ENCODE peak calls at places on chromosomes 5 and 9, in four cellular contexts. X is stimulated activated CD8-positive, alpha-beta memory T cell treated with anti-CD3 and anti-CD28 coated beads, Interleukin-7, amount 100 ng/mL, for 1 hour; N is NCI-H460; K is astrocyte of the spinal cord. T is an unnamed sample.

GRCh38 chr5:139882961-139883539 is 87.4 kb downstream of the PSD2 start:
- DNase-seq in X (no peak), N (no peak), K (no peak), T (no peak)

GRCh38 chr9:92614763-92615441 is 55.0 kb downstream of the IPPK start:
- DNase-seq in X (no peak), N (no peak), K (no peak), T (no peak)

GRCh38 chr5:99032234-99033013 is 103.6 kb upstream of the CHD1 start:
- DNase-seq in X (no peak), N (peak; percentile 76), K (peak; percentile 83), T (peak; percentile 17)

GRCh38 chr5:142290574-142291299 is 34.1 kb downstream of the SPRY4 start:
- DNase-seq in X (no peak), N (no peak), K (peak; percentile 35), T (no peak)

GRCh38 chr5:158435161-158435616 is 576.2 kb upstream of the CLINT1 start:
- DNase-seq in X (no peak), N (no peak), K (no peak), T (no peak)

GRCh38 chr5:113683211-113683610 is 169.7 kb downstream of the YTHDC2 start:
- DNase-seq in X (no peak), N (no peak), K (no peak), T (no peak)

GRCh38 chr5:83895860-83896259 is 175.2 kb upstream of the HAPLN1 start:
- DNase-seq in X (no peak), N (no peak), K (peak; percentile 72), T (no peak)

GRCh38 chr5:170420809-170421412 is 31.7 kb upstream of the KCNMB1 start:
- DNase-seq in X (no peak), N (peak; percentile 63), K (peak; percentile 58), T (peak; percentile 69)

GRCh38 chr9:124004608-124005007 is 7.0 kb upstream of the LHX2 start:
- DNase-seq in X (no peak), N (no peak), K (no peak), T (no peak)

GRCh38 chr9:112332977-112333638 is at the start of gene PTBP3:
- DNase-seq in X (peak; percentile 61), N (peak; percentile 69), K (peak; percentile 80), T (peak; percentile 62)

GRCh38 chr5:1551426-1551825 is 27.7 kb upstream of the LPCAT1 start:
- DNase-seq in X (no peak), N (no peak), K (no peak), T (no peak)

GRCh38 chr5:168432903-168433302 is 53.4 kb upstream of the RARS1 start:
- DNase-seq in X (no peak), N (no peak), K (no peak), T (no peak)

GRCh38 chr5:6739603-6740002 is 26.4 kb downstream of the TENT4A start:
- DNase-seq in X (no peak), N (no peak), K (no peak), T (no peak)

GRCh38 chr5:122137702-122138101 is 8.4 kb downstream of the ZNF474 start:
- DNase-seq in X (no peak), N (no peak), K (no peak), T (no peak)

GRCh38 chr9:40884072-40884901 is 244.2 kb downstream of the FOXD4L6 start:
- DNase-seq in X (no peak), N (no peak), K (no peak), T (no peak)

GRCh38 chr9:91334053-91334452 is 27.7 kb downstream of the AUH start:
- DNase-seq in X (no peak), N (peak; percentile 25), K (peak; percentile 54), T (no peak)

GRCh38 chr5:123496892-123497291 is 15.1 kb upstream of the CSNK1G3 start:
- DNase-seq in X (no peak), N (no peak), K (peak; percentile 88), T (no peak)

GRCh38 chr5:151093476-151093889 is 12.6 kb upstream of the TNIP1 start:
- DNase-seq in X (no peak), N (peak; percentile 39), K (peak; percentile 79), T (peak; percentile 95)

GRCh38 chr9:136695435-136695895 is 8.2 kb upstream of the AGPAT2 start:
- DNase-seq in X (no peak), N (no peak), K (peak; percentile 25), T (no peak)

GRCh38 chr5:90096415-90097081 is 313.0 kb downstream of the CETN3 start:
- DNase-seq in X (no peak), N (peak; percentile 71), K (peak; percentile 78), T (no peak)

T was measured in SW 1271.